ENCODE peak calls at places on chromosomes 1 and 21, in four cellular contexts. One of them, this sample, is unnamed.
A peak's percentile ranks its signal among the peaks of the same experiment; 100 is the strongest.

GRCh38 chr1:193060938-193061337 is 1.5 kb downstream of the RO60 start:
- DNase-seq in SW480: no peak
- DNase-seq in ureter: no peak
- DNase-seq in tibial nerve: no peak
- DNase-seq in this sample: no peak

GRCh38 chr1:235917267-235917811 is 50.6 kb upstream of the LYST start:
- DNase-seq in SW480: peak; percentile 69
- DNase-seq in tibial nerve: peak; percentile 94
- DNase-seq in ureter: peak; percentile 92
- DNase-seq in this sample: no peak

GRCh38 chr1:242203290-242203689 is 204.4 kb upstream of the MAP1LC3C start:
- DNase-seq in ureter: no peak
- DNase-seq in SW480: no peak
- DNase-seq in tibial nerve: no peak
- DNase-seq in this sample: no peak

GRCh38 chr1:44260792-44261474 is 47.7 kb downstream of the DMAP1 start:
- DNase-seq in tibial nerve: no peak
- DNase-seq in SW480: peak; percentile 15
- DNase-seq in ureter: no peak
- DNase-seq in this sample: no peak

GRCh38 chr1:210123924-210124589 is 108.5 kb upstream of the SERTAD4 start:
- DNase-seq in SW480: no peak
- DNase-seq in ureter: no peak
- DNase-seq in tibial nerve: no peak
- DNase-seq in this sample: no peak

GRCh38 chr1:29860681-29861080 is 624.4 kb downstream of the PTPRU start:
- DNase-seq in ureter: peak; percentile 12
- DNase-seq in tibial nerve: no peak
- DNase-seq in SW480: no peak
- DNase-seq in this sample: no peak

GRCh38 chr1:236103646-236104218 is 38.6 kb upstream of the GPR137B start:
- DNase-seq in SW480: peak; percentile 49
- DNase-seq in ureter: peak; percentile 65
- DNase-seq in tibial nerve: peak; percentile 78
- DNase-seq in this sample: no peak

GRCh38 chr1:45335732-45336365 is 4.1 kb upstream of the TOE1 start:
- DNase-seq in ureter: no peak
- DNase-seq in tibial nerve: no peak
- DNase-seq in SW480: peak; percentile 73
- DNase-seq in this sample: no peak

GRCh38 chr1:20413791-20414140 is 72.2 kb downstream of the CAMK2N1 start:
- DNase-seq in SW480: no peak
- DNase-seq in tibial nerve: no peak
- DNase-seq in ureter: no peak
- DNase-seq in this sample: no peak

GRCh38 chr1:189349600-189349999 is 1128.1 kb downstream of the BRINP3 start:
- DNase-seq in tibial nerve: no peak
- DNase-seq in SW480: no peak
- DNase-seq in ureter: no peak
- DNase-seq in this sample: no peak

GRCh38 chr1:28601696-28602095 is 9.6 kb downstream of the RAB42 start:
- DNase-seq in tibial nerve: no peak
- DNase-seq in ureter: no peak
- DNase-seq in SW480: peak; percentile 63
- DNase-seq in this sample: no peak

GRCh38 chr1:111747282-111747734 is 8.1 kb upstream of the INKA2 start:
- DNase-seq in tibial nerve: peak; percentile 71
- DNase-seq in SW480: peak; percentile 67
- DNase-seq in ureter: peak; percentile 60
- DNase-seq in this sample: no peak

GRCh38 chr1:6603424-6603850 is 768 bp upstream of the KLHL21 start:
- DNase-seq in tibial nerve: peak; percentile 48
- DNase-seq in ureter: no peak
- DNase-seq in SW480: peak; percentile 82
- DNase-seq in this sample: no peak

GRCh38 chr1:161217831-161218230 is 2.7 kb downstream of the FCER1G start:
- DNase-seq in SW480: no peak
- DNase-seq in ureter: no peak
- DNase-seq in tibial nerve: no peak
- DNase-seq in this sample: no peak

GRCh38 chr1:2433196-2433595 is 20.8 kb upstream of the PEX10 start:
- DNase-seq in SW480: no peak
- DNase-seq in tibial nerve: no peak
- DNase-seq in ureter: no peak
- DNase-seq in this sample: no peak

GRCh38 chr1:27314737-27315136 is 7.2 kb upstream of the TMEM222 start:
- DNase-seq in SW480: no peak
- DNase-seq in ureter: no peak
- DNase-seq in tibial nerve: no peak
- DNase-seq in this sample: no peak

GRCh38 chr21:33684068-33684467 is 41.8 kb downstream of the ITSN1 start:
- DNase-seq in tibial nerve: no peak
- DNase-seq in SW480: no peak
- DNase-seq in ureter: no peak
- DNase-seq in this sample: no peak

GRCh38 chr1:157136133-157136532 is 2.1 kb downstream of the ETV3 start:
- DNase-seq in ureter: no peak
- DNase-seq in tibial nerve: no peak
- DNase-seq in SW480: no peak
- DNase-seq in this sample: no peak

GRCh38 chr21:45496968-45497845 is 45.0 kb downstream of the SLC19A1 start:
- DNase-seq in tibial nerve: no peak
- DNase-seq in SW480: no peak
- DNase-seq in ureter: no peak
- DNase-seq in this sample: no peak

GRCh38 chr1:19639999-19640362 is 4.1 kb upstream of the NBL1 start:
- DNase-seq in SW480: no peak
- DNase-seq in ureter: no peak
- DNase-seq in tibial nerve: peak; percentile 63
- DNase-seq in this sample: no peak

GRCh38 chr1:71621785-71622184 is 541.0 kb upstream of the ZRANB2 start:
- DNase-seq in tibial nerve: no peak
- DNase-seq in ureter: no peak
- DNase-seq in SW480: no peak
- DNase-seq in this sample: no peak

GRCh38 chr1:23613191-23614126 is 54.2 kb upstream of the ID3 start:
- DNase-seq in tibial nerve: no peak
- DNase-seq in SW480: no peak
- DNase-seq in ureter: no peak
- DNase-seq in this sample: no peak

GRCh38 chr1:184822267-184822666 is 67.6 kb upstream of the EDEM3 start:
- DNase-seq in SW480: no peak
- DNase-seq in tibial nerve: no peak
- DNase-seq in ureter: no peak
- DNase-seq in this sample: no peak

GRCh38 chr1:213983589-213984386 is 4.0 kb upstream of the PROX1 start:
- DNase-seq in ureter: no peak
- DNase-seq in tibial nerve: no peak
- DNase-seq in SW480: peak; percentile 51
- DNase-seq in this sample: no peak

GRCh38 chr1:97849350-97850339 is 71.2 kb downstream of the DPYD start:
- DNase-seq in tibial nerve: no peak
- DNase-seq in SW480: no peak
- DNase-seq in ureter: no peak
- DNase-seq in this sample: no peak

GRCh38 chr1:47915677-47916353 is 81.4 kb downstream of the TRABD2B start:
- DNase-seq in tibial nerve: no peak
- DNase-seq in SW480: no peak
- DNase-seq in ureter: no peak
- DNase-seq in this sample: no peak

GRCh38 chr1:168105846-168106245 is 30.9 kb downstream of the GPR161 start:
- DNase-seq in tibial nerve: no peak
- DNase-seq in SW480: no peak
- DNase-seq in ureter: no peak
- DNase-seq in this sample: no peak

GRCh38 chr1:179058343-179059184 is 23.3 kb upstream of the TOR3A start:
- DNase-seq in SW480: no peak
- DNase-seq in ureter: no peak
- DNase-seq in tibial nerve: no peak
- DNase-seq in this sample: no peak

GRCh38 chr1:50940291-50940690 is 19.8 kb downstream of the FAF1 start:
- DNase-seq in tibial nerve: no peak
- DNase-seq in ureter: no peak
- DNase-seq in SW480: no peak
- DNase-seq in this sample: no peak

GRCh38 chr1:90274376-90274775 is 279.5 kb downstream of the ZNF326 start:
- DNase-seq in tibial nerve: no peak
- DNase-seq in SW480: peak; percentile 41
- DNase-seq in ureter: no peak
- DNase-seq in this sample: no peak

GRCh38 chr1:228902781-228903572 is 167.7 kb downstream of the RHOU start:
- DNase-seq in tibial nerve: peak; percentile 90
- DNase-seq in ureter: peak; percentile 90
- DNase-seq in SW480: no peak
- DNase-seq in this sample: no peak

GRCh38 chr1:78104322-78104721 is 58.6 kb downstream of the GIPC2 start:
- DNase-seq in SW480: no peak
- DNase-seq in tibial nerve: no peak
- DNase-seq in ureter: no peak
- DNase-seq in this sample: no peak

GRCh38 chr1:108858541-108858940 is 1.6 kb upstream of the AKNAD1 start:
- DNase-seq in SW480: no peak
- DNase-seq in ureter: no peak
- DNase-seq in tibial nerve: no peak
- DNase-seq in this sample: no peak

GRCh38 chr1:87398644-87399043 is 70.0 kb downstream of the LMO4 start:
- DNase-seq in tibial nerve: no peak
- DNase-seq in ureter: no peak
- DNase-seq in SW480: no peak
- DNase-seq in this sample: no peak

GRCh38 chr1:88695781-88696180 is 11.7 kb downstream of the PKN2 start:
- DNase-seq in tibial nerve: no peak
- DNase-seq in SW480: no peak
- DNase-seq in ureter: no peak
- DNase-seq in this sample: no peak

This sample was measured in cortex of kidney.